ENCODE peak calls at places on chromosomes 16 and 17, in six cellular contexts. One of them, this sample, is unnamed.

GRCh38 chr17:57949649-57950048 is 5.6 kb downstream of the CUEDC1 start:
- DNase-seq in fibroblast of the aortic adventitia: peak; percentile 60
- DNase-seq in heart left ventricle: peak; percentile 40
- DNase-seq in upper lobe of right lung: peak; percentile 77
- DNase-seq in thoracic aorta: no peak
- DNase-seq in endodermal cell: no peak
- DNase-seq in this sample: peak; percentile 22

GRCh38 chr17:80890551-80890930 is 101.1 kb upstream of the CHMP6 start:
- DNase-seq in fibroblast of the aortic adventitia: no peak
- DNase-seq in heart left ventricle: no peak
- DNase-seq in upper lobe of right lung: no peak
- DNase-seq in thoracic aorta: no peak
- DNase-seq in endodermal cell: no peak
- DNase-seq in this sample: no peak

GRCh38 chr17:31581491-31581890 is 190.0 kb downstream of the RAB11FIP4 start:
- DNase-seq in fibroblast of the aortic adventitia: no peak
- DNase-seq in heart left ventricle: no peak
- DNase-seq in upper lobe of right lung: no peak
- DNase-seq in thoracic aorta: no peak
- DNase-seq in endodermal cell: no peak
- DNase-seq in this sample: no peak

GRCh38 chr17:37829446-37830142 is 84.7 kb upstream of the HNF1B start:
- DNase-seq in fibroblast of the aortic adventitia: no peak
- DNase-seq in heart left ventricle: no peak
- DNase-seq in upper lobe of right lung: no peak
- DNase-seq in thoracic aorta: no peak
- DNase-seq in endodermal cell: peak; percentile 47
- DNase-seq in this sample: no peak

GRCh38 chr17:76562734-76563148 is 22.9 kb downstream of the PRCD start:
- DNase-seq in fibroblast of the aortic adventitia: peak; percentile 79
- DNase-seq in heart left ventricle: peak; percentile 59
- DNase-seq in upper lobe of right lung: no peak
- DNase-seq in thoracic aorta: no peak
- DNase-seq in endodermal cell: no peak
- DNase-seq in this sample: peak; percentile 78

GRCh38 chr16:273547-274421 is 2.0 kb downstream of the RGS11 start:
- DNase-seq in fibroblast of the aortic adventitia: no peak
- DNase-seq in heart left ventricle: no peak
- DNase-seq in upper lobe of right lung: peak; percentile 63
- DNase-seq in thoracic aorta: no peak
- DNase-seq in endodermal cell: no peak
- DNase-seq in this sample: no peak

GRCh38 chr17:76586741-76587487 is 1.3 kb upstream of the ST6GALNAC2 start:
- DNase-seq in fibroblast of the aortic adventitia: no peak
- DNase-seq in heart left ventricle: no peak
- DNase-seq in upper lobe of right lung: peak; percentile 66
- DNase-seq in thoracic aorta: no peak
- DNase-seq in endodermal cell: peak; percentile 79
- DNase-seq in this sample: no peak

GRCh38 chr17:50618300-50618699 is 16.4 kb upstream of the ABCC3 start:
- DNase-seq in fibroblast of the aortic adventitia: no peak
- DNase-seq in heart left ventricle: no peak
- DNase-seq in upper lobe of right lung: no peak
- DNase-seq in thoracic aorta: no peak
- DNase-seq in endodermal cell: no peak
- DNase-seq in this sample: peak; percentile 48

GRCh38 chr16:11398136-11398535 is 52.9 kb downstream of the RMI2 start:
- DNase-seq in fibroblast of the aortic adventitia: no peak
- DNase-seq in heart left ventricle: no peak
- DNase-seq in upper lobe of right lung: no peak
- DNase-seq in thoracic aorta: no peak
- DNase-seq in endodermal cell: peak; percentile 40
- DNase-seq in this sample: no peak

GRCh38 chr16:57007530-57007929 is 18.2 kb downstream of the NLRC5 start:
- DNase-seq in fibroblast of the aortic adventitia: no peak
- DNase-seq in heart left ventricle: no peak
- DNase-seq in upper lobe of right lung: no peak
- DNase-seq in thoracic aorta: no peak
- DNase-seq in endodermal cell: no peak
- DNase-seq in this sample: no peak

GRCh38 chr17:49571283-49571682 is 4.4 kb upstream of the NXPH3 start:
- DNase-seq in fibroblast of the aortic adventitia: no peak
- DNase-seq in heart left ventricle: no peak
- DNase-seq in upper lobe of right lung: no peak
- DNase-seq in thoracic aorta: no peak
- DNase-seq in endodermal cell: peak; percentile 50
- DNase-seq in this sample: no peak

GRCh38 chr17:1709971-1710806 is at the start of gene TLCD2:
- DNase-seq in fibroblast of the aortic adventitia: peak; percentile 67
- DNase-seq in heart left ventricle: peak; percentile 86
- DNase-seq in upper lobe of right lung: peak; percentile 91
- DNase-seq in thoracic aorta: no peak
- DNase-seq in endodermal cell: peak; percentile 92
- DNase-seq in this sample: peak; percentile 68

GRCh38 chr16:6081320-6081976 is 983.9 kb upstream of the EEF2KMT start:
- DNase-seq in fibroblast of the aortic adventitia: no peak
- DNase-seq in heart left ventricle: no peak
- DNase-seq in upper lobe of right lung: no peak
- DNase-seq in thoracic aorta: no peak
- DNase-seq in endodermal cell: peak; percentile 88
- DNase-seq in this sample: peak; percentile 3

GRCh38 chr16:12141556-12141955 is 165.0 kb downstream of the SNX29 start:
- DNase-seq in fibroblast of the aortic adventitia: no peak
- DNase-seq in heart left ventricle: no peak
- DNase-seq in upper lobe of right lung: no peak
- DNase-seq in thoracic aorta: no peak
- DNase-seq in endodermal cell: no peak
- DNase-seq in this sample: no peak

GRCh38 chr16:85428899-85429775 is 184.0 kb upstream of the GSE1 start:
- DNase-seq in fibroblast of the aortic adventitia: no peak
- DNase-seq in heart left ventricle: peak; percentile 25
- DNase-seq in upper lobe of right lung: peak; percentile 61
- DNase-seq in thoracic aorta: no peak
- DNase-seq in endodermal cell: peak; percentile 74
- DNase-seq in this sample: no peak

GRCh38 chr16:63228259-63228658 is 1192.0 kb upstream of the CDH8 start:
- DNase-seq in fibroblast of the aortic adventitia: no peak
- DNase-seq in heart left ventricle: no peak
- DNase-seq in upper lobe of right lung: no peak
- DNase-seq in thoracic aorta: no peak
- DNase-seq in endodermal cell: no peak
- DNase-seq in this sample: no peak

GRCh38 chr16:1857433-1858097 is 14.4 kb downstream of the MEIOB start:
- DNase-seq in fibroblast of the aortic adventitia: no peak
- DNase-seq in heart left ventricle: no peak
- DNase-seq in upper lobe of right lung: no peak
- DNase-seq in thoracic aorta: no peak
- DNase-seq in endodermal cell: no peak
- DNase-seq in this sample: no peak

DNA sequence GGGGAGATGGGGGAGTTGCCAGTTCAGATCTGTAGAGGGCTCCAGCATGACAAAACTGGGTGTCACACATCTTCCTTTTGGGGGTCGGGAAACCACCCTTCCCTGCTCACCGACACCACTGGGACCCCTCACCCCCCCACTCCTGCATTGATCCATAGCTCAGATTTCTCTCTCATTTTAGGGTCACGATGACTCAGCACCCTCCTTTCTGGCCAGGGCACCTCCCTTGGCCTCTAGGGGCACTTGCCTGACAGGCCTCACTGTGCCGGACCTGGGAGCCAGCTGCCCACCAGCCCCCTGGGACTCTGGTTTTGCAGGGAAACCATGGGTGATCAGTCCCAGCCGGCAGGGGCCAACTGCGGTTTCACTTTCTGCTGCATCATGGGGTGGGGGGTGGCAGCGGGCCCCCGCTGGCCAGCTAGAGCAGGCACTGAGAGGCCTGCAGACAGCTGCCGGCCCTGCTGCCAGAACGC is 239.4 kb downstream of the MRTFB start:
- DNase-seq in fibroblast of the aortic adventitia: no peak
- DNase-seq in heart left ventricle: no peak
- DNase-seq in upper lobe of right lung: no peak
- DNase-seq in thoracic aorta: no peak
- DNase-seq in endodermal cell: peak; percentile 81
- DNase-seq in this sample: peak; percentile 44
- TF ChIP-seq CTCF in fibroblast of the aortic adventitia: peak; percentile 22
- TF ChIP-seq CTCF in heart left ventricle: no peak
- TF ChIP-seq CTCF in upper lobe of right lung: no peak
- TF ChIP-seq CTCF in thoracic aorta: no peak
- TF ChIP-seq CTCF in endodermal cell: peak; percentile 64
- TF ChIP-seq CTCF in this sample: no peak

GRCh38 chr16:67846063-67846319 is 742 bp upstream of the NUTF2 start:
- DNase-seq in fibroblast of the aortic adventitia: no peak
- DNase-seq in heart left ventricle: no peak
- DNase-seq in upper lobe of right lung: no peak
- DNase-seq in thoracic aorta: no peak
- DNase-seq in endodermal cell: no peak
- DNase-seq in this sample: no peak

GRCh38 chr16:67845291-67846062 is 1.3 kb upstream of the NUTF2 start:
- DNase-seq in fibroblast of the aortic adventitia: no peak
- DNase-seq in heart left ventricle: no peak
- DNase-seq in upper lobe of right lung: no peak
- DNase-seq in thoracic aorta: no peak
- DNase-seq in endodermal cell: no peak
- DNase-seq in this sample: no peak

GRCh38 chr16:67843343-67843765 is 1.2 kb downstream of the THAP11 start:
- DNase-seq in fibroblast of the aortic adventitia: no peak
- DNase-seq in heart left ventricle: no peak
- DNase-seq in upper lobe of right lung: no peak
- DNase-seq in thoracic aorta: no peak
- DNase-seq in endodermal cell: no peak
- DNase-seq in this sample: peak; percentile 45

GRCh38 chr16:67842509-67843342 is 606 bp downstream of the THAP11 start:
- DNase-seq in fibroblast of the aortic adventitia: peak; percentile 54
- DNase-seq in heart left ventricle: peak; percentile 59
- DNase-seq in upper lobe of right lung: peak; percentile 73
- DNase-seq in thoracic aorta: no peak
- DNase-seq in endodermal cell: peak; percentile 85
- DNase-seq in this sample: peak; percentile 66

GRCh38 chr16:67844441-67844840 is 2.3 kb upstream of the NUTF2 start:
- DNase-seq in fibroblast of the aortic adventitia: peak; percentile 47
- DNase-seq in heart left ventricle: no peak
- DNase-seq in upper lobe of right lung: no peak
- DNase-seq in thoracic aorta: no peak
- DNase-seq in endodermal cell: no peak
- DNase-seq in this sample: peak; percentile 58
- TF ChIP-seq CTCF in fibroblast of the aortic adventitia: peak; percentile 55
- TF ChIP-seq CTCF in heart left ventricle: no peak
- TF ChIP-seq CTCF in upper lobe of right lung: no peak
- TF ChIP-seq CTCF in thoracic aorta: no peak
- TF ChIP-seq CTCF in endodermal cell: peak; percentile 22
- TF ChIP-seq CTCF in this sample: peak; percentile 46

GRCh38 chr16:7090628-7091115 is 242.0 kb upstream of the RBFOX1 start:
- DNase-seq in fibroblast of the aortic adventitia: no peak
- DNase-seq in heart left ventricle: no peak
- DNase-seq in upper lobe of right lung: no peak
- DNase-seq in thoracic aorta: no peak
- DNase-seq in endodermal cell: peak; percentile 52
- DNase-seq in this sample: no peak

GRCh38 chr16:7085776-7086175 is 246.9 kb upstream of the RBFOX1 start:
- DNase-seq in fibroblast of the aortic adventitia: no peak
- DNase-seq in heart left ventricle: no peak
- DNase-seq in upper lobe of right lung: no peak
- DNase-seq in thoracic aorta: no peak
- DNase-seq in endodermal cell: no peak
- DNase-seq in this sample: no peak

GRCh38 chr16:7083086-7083485 is 249.6 kb upstream of the RBFOX1 start:
- DNase-seq in fibroblast of the aortic adventitia: no peak
- DNase-seq in heart left ventricle: no peak
- DNase-seq in upper lobe of right lung: no peak
- DNase-seq in thoracic aorta: no peak
- DNase-seq in endodermal cell: no peak
- DNase-seq in this sample: no peak

GRCh38 chr16:7086842-7087616 is 245.6 kb upstream of the RBFOX1 start:
- DNase-seq in fibroblast of the aortic adventitia: no peak
- DNase-seq in heart left ventricle: peak; percentile 48
- DNase-seq in upper lobe of right lung: no peak
- DNase-seq in thoracic aorta: no peak
- DNase-seq in endodermal cell: peak; percentile 92
- DNase-seq in this sample: no peak
- TF ChIP-seq CTCF in fibroblast of the aortic adventitia: no peak
- TF ChIP-seq CTCF in heart left ventricle: peak; percentile 31
- TF ChIP-seq CTCF in upper lobe of right lung: peak; percentile 18
- TF ChIP-seq CTCF in thoracic aorta: no peak
- TF ChIP-seq CTCF in endodermal cell: peak; percentile 79
- TF ChIP-seq CTCF in this sample: no peak

GRCh38 chr16:58198022-58198683 is at the start of gene CSNK2A2:
- DNase-seq in fibroblast of the aortic adventitia: peak; percentile 60
- DNase-seq in heart left ventricle: peak; percentile 81
- DNase-seq in upper lobe of right lung: peak; percentile 88
- DNase-seq in thoracic aorta: no peak
- DNase-seq in endodermal cell: peak; percentile 83
- DNase-seq in this sample: peak; percentile 74
- TF ChIP-seq CTCF in fibroblast of the aortic adventitia: peak; percentile 12
- TF ChIP-seq CTCF in heart left ventricle: peak; percentile 49
- TF ChIP-seq CTCF in upper lobe of right lung: no peak
- TF ChIP-seq CTCF in thoracic aorta: no peak
- TF ChIP-seq CTCF in endodermal cell: no peak
- TF ChIP-seq CTCF in this sample: no peak

This sample was measured in cardiac fibroblast.